ENCODE peak calls at places on chromosomes 1 and 21, in four cellular contexts. One of them, this sample, is unnamed.
A peak's percentile ranks its signal among the peaks of the same experiment; 100 is the strongest.

GRCh38 chr1:86155807-86156561 is 588 bp downstream of the COL24A1 start:
- DNase-seq in mesenchymal stem cell: peak; percentile 44
- DNase-seq in IMR-90: peak; percentile 65
- DNase-seq in H9: peak; percentile 38
- DNase-seq in this sample: peak; percentile 45

GRCh38 chr1:67701876-67702275 is 16.9 kb downstream of the GADD45A start:
- DNase-seq in mesenchymal stem cell: no peak
- DNase-seq in H9: no peak
- DNase-seq in IMR-90: no peak
- DNase-seq in this sample: no peak

GRCh38 chr21:28754862-28755261 is 237.8 kb downstream of the LTN1 start:
- DNase-seq in IMR-90: no peak
- DNase-seq in mesenchymal stem cell: no peak
- DNase-seq in H9: no peak
- DNase-seq in this sample: no peak

GRCh38 chr1:74463301-74463988 is 49.0 kb downstream of the LRRC53 start:
- DNase-seq in mesenchymal stem cell: no peak
- DNase-seq in H9: no peak
- DNase-seq in IMR-90: peak; percentile 65
- DNase-seq in this sample: no peak

GRCh38 chr1:117570988-117571409 is 34.8 kb upstream of the TENT5C start:
- DNase-seq in H9: peak; percentile 52
- DNase-seq in mesenchymal stem cell: no peak
- DNase-seq in IMR-90: no peak
- DNase-seq in this sample: no peak

GRCh38 chr1:218633238-218633948 is 288.3 kb downstream of the TGFB2 start:
- DNase-seq in H9: peak; percentile 34
- DNase-seq in mesenchymal stem cell: peak; percentile 16
- DNase-seq in IMR-90: no peak
- DNase-seq in this sample: peak; percentile 8

GRCh38 chr1:81220614-81221071 is 580.1 kb upstream of the ADGRL2 start:
- DNase-seq in H9: no peak
- DNase-seq in IMR-90: no peak
- DNase-seq in mesenchymal stem cell: no peak
- DNase-seq in this sample: no peak

GRCh38 chr1:84373446-84374141 is 24.7 kb upstream of the DNASE2B start:
- DNase-seq in mesenchymal stem cell: no peak
- DNase-seq in IMR-90: peak; percentile 47
- DNase-seq in H9: no peak
- DNase-seq in this sample: no peak

GRCh38 chr1:13642306-13643004 is 57.5 kb upstream of the PRDM2 start:
- DNase-seq in H9: no peak
- DNase-seq in IMR-90: no peak
- DNase-seq in mesenchymal stem cell: no peak
- DNase-seq in this sample: no peak

GRCh38 chr1:8794605-8795004 is 22.8 kb downstream of the RERE start:
- DNase-seq in mesenchymal stem cell: no peak
- DNase-seq in H9: peak; percentile 60
- DNase-seq in IMR-90: no peak
- DNase-seq in this sample: peak; percentile 40

GRCh38 chr1:239123243-239123642 is 263.1 kb upstream of the CHRM3 start:
- DNase-seq in mesenchymal stem cell: no peak
- DNase-seq in IMR-90: no peak
- DNase-seq in H9: no peak
- DNase-seq in this sample: no peak

GRCh38 chr1:81549588-81550127 is 251.1 kb upstream of the ADGRL2 start:
- DNase-seq in H9: no peak
- DNase-seq in mesenchymal stem cell: peak; percentile 51
- DNase-seq in IMR-90: peak; percentile 52
- DNase-seq in this sample: peak; percentile 89

GRCh38 chr1:25916460-25916859 is 10.2 kb upstream of the STMN1 start:
- DNase-seq in IMR-90: no peak
- DNase-seq in mesenchymal stem cell: no peak
- DNase-seq in H9: no peak
- DNase-seq in this sample: no peak

GRCh38 chr1:41891403-41891896 is 27.3 kb downstream of the HIVEP3 start:
- DNase-seq in IMR-90: peak; percentile 54
- DNase-seq in H9: no peak
- DNase-seq in mesenchymal stem cell: peak; percentile 76
- DNase-seq in this sample: peak; percentile 38

GRCh38 chr1:2312589-2313301 is 78.6 kb downstream of the MORN1 start:
- DNase-seq in IMR-90: no peak
- DNase-seq in H9: no peak
- DNase-seq in mesenchymal stem cell: peak; percentile 25
- DNase-seq in this sample: no peak

GRCh38 chr1:27968692-27969091 is 8.9 kb downstream of the XKR8 start:
- DNase-seq in mesenchymal stem cell: peak; percentile 94
- DNase-seq in IMR-90: peak; percentile 94
- DNase-seq in H9: no peak
- DNase-seq in this sample: peak; percentile 7

GRCh38 chr1:72282690-72283203 is 408 bp upstream of the NEGR1 start:
- DNase-seq in IMR-90: peak; percentile 89
- DNase-seq in H9: peak; percentile 89
- DNase-seq in mesenchymal stem cell: peak; percentile 93
- DNase-seq in this sample: peak; percentile 95

GRCh38 chr1:217747156-217747769 is 116.1 kb downstream of the SPATA17 start:
- DNase-seq in mesenchymal stem cell: peak; percentile 33
- DNase-seq in H9: no peak
- DNase-seq in IMR-90: peak; percentile 41
- DNase-seq in this sample: peak; percentile 17

GRCh38 chr1:94316836-94317789 is 79.7 kb upstream of the ARHGAP29 start:
- DNase-seq in H9: no peak
- DNase-seq in mesenchymal stem cell: peak; percentile 31
- DNase-seq in IMR-90: peak; percentile 52
- DNase-seq in this sample: no peak

GRCh38 chr1:20439282-20439681 is 46.7 kb downstream of the CAMK2N1 start:
- DNase-seq in mesenchymal stem cell: peak; percentile 54
- DNase-seq in IMR-90: peak; percentile 55
- DNase-seq in H9: peak; percentile 43
- DNase-seq in this sample: peak; percentile 68

GRCh38 chr1:198254521-198254920 is 97.7 kb downstream of the NEK7 start:
- DNase-seq in IMR-90: no peak
- DNase-seq in mesenchymal stem cell: peak; percentile 22
- DNase-seq in H9: no peak
- DNase-seq in this sample: no peak
- H3K79me1 ChIP-seq in IMR-90: peaks cover 32% of the 10 kb centered on the region
- H3K79me1 ChIP-seq in mesenchymal stem cell: peaks cover 2% of the 10 kb centered on the region
- H3K79me1 ChIP-seq in H9: no peaks in the 10 kb centered on the region
- H3K79me1 ChIP-seq in this sample: no peaks in the 10 kb centered on the region

GRCh38 chr1:156126701-156127534 is 12.4 kb downstream of the LMNA start:
- DNase-seq in mesenchymal stem cell: peak; percentile 98
- DNase-seq in IMR-90: peak; percentile 96
- DNase-seq in H9: no peak
- DNase-seq in this sample: no peak
- H3K79me1 ChIP-seq in mesenchymal stem cell: no peaks in the 10 kb centered on the region
- H3K79me1 ChIP-seq in IMR-90: peaks cover 57% of the 10 kb centered on the region
- H3K79me1 ChIP-seq in H9: no peaks in the 10 kb centered on the region
- H3K79me1 ChIP-seq in this sample: peaks cover 8% of the 10 kb centered on the region

DNA sequence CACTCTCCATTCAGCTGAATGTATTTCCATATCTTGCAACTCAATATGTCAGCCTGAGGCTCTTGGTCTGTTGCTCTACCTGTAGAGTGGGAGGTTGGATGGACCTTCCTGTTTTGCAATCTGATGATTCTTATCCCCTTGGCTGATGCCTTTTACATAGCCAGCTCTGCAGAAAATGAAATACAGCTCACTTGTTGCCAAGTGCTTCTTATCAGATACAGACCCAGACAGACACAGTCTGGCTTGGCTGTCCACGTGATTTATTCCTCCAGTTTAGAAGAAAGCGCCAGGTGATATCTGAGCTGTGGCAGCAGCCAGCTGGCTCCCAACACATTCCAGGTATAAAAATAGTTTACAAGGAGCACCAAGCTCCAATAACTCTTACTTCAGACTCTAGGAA is 479.1 kb upstream of the USP24 start:
- DNase-seq in IMR-90: peak; percentile 35
- DNase-seq in mesenchymal stem cell: peak; percentile 45
- DNase-seq in H9: no peak
- DNase-seq in this sample: no peak
- H3K79me1 ChIP-seq in IMR-90: no peaks in the 10 kb centered on the region
- H3K79me1 ChIP-seq in mesenchymal stem cell: no peaks in the 10 kb centered on the region
- H3K79me1 ChIP-seq in H9: no peaks in the 10 kb centered on the region
- H3K79me1 ChIP-seq in this sample: no peaks in the 10 kb centered on the region

GRCh38 chr1:44810101-44810761 is 1.9 kb downstream of the BTBD19 start:
- DNase-seq in H9: peak; percentile 24
- DNase-seq in mesenchymal stem cell: peak; percentile 40
- DNase-seq in IMR-90: no peak
- DNase-seq in this sample: no peak
- H3K79me1 ChIP-seq in H9: no peaks in the 10 kb centered on the region
- H3K79me1 ChIP-seq in mesenchymal stem cell: peaks cover 9% of the 10 kb centered on the region
- H3K79me1 ChIP-seq in IMR-90: peaks cover 62% of the 10 kb centered on the region
- H3K79me1 ChIP-seq in this sample: no peaks in the 10 kb centered on the region

This sample was measured in mesendoderm.